ENCODE peak calls at places on chromosomes 3 and 15, in ten cellular contexts. One of them, this sample, is unnamed.

GRCh38 chr15:98874773-98875172 is 132.8 kb downstream of the PGPEP1L start:
- DNase-seq in H1: no peak
- DNase-seq in SK-N-SH: no peak
- DNase-seq in HCT116: no peak
- DNase-seq in HepG2: no peak
- DNase-seq in K562: no peak
- DNase-seq in WTC11: no peak
- DNase-seq in A549: peak; percentile 52
- DNase-seq in GM12878: no peak
- DNase-seq in endothelial cell of umbilical vein: no peak
- DNase-seq in this sample: peak; percentile 76

GRCh38 chr3:109897734-109898133 is 560.4 kb upstream of the DPPA4 start:
- DNase-seq in WTC11: no peak
- DNase-seq in H1: no peak
- DNase-seq in GM12878: no peak
- DNase-seq in A549: no peak
- DNase-seq in endothelial cell of umbilical vein: no peak
- DNase-seq in HCT116: no peak
- DNase-seq in HepG2: no peak
- DNase-seq in K562: no peak
- DNase-seq in SK-N-SH: no peak
- DNase-seq in this sample: no peak

GRCh38 chr15:68666120-68666811 is 87.5 kb downstream of the CORO2B start:
- DNase-seq in HepG2: no peak
- DNase-seq in HCT116: no peak
- DNase-seq in A549: no peak
- DNase-seq in H1: peak; percentile 55
- DNase-seq in WTC11: peak; percentile 24
- DNase-seq in SK-N-SH: no peak
- DNase-seq in K562: no peak
- DNase-seq in GM12878: no peak
- DNase-seq in endothelial cell of umbilical vein: peak; percentile 78
- DNase-seq in this sample: no peak

GRCh38 chr15:65309882-65310418 is 5.5 kb downstream of the RNU5B-1 start:
- DNase-seq in A549: no peak
- DNase-seq in endothelial cell of umbilical vein: no peak
- DNase-seq in GM12878: no peak
- DNase-seq in K562: no peak
- DNase-seq in SK-N-SH: no peak
- DNase-seq in HCT116: no peak
- DNase-seq in H1: no peak
- DNase-seq in HepG2: no peak
- DNase-seq in WTC11: no peak
- DNase-seq in this sample: no peak

GRCh38 chr3:125083776-125084175 is 28.0 kb upstream of the HEG1 start:
- DNase-seq in HepG2: no peak
- DNase-seq in WTC11: no peak
- DNase-seq in A549: peak; percentile 27
- DNase-seq in GM12878: no peak
- DNase-seq in endothelial cell of umbilical vein: no peak
- DNase-seq in K562: no peak
- DNase-seq in HCT116: no peak
- DNase-seq in H1: no peak
- DNase-seq in SK-N-SH: no peak
- DNase-seq in this sample: no peak

GRCh38 chr15:92749172-92749571 is 93.6 kb upstream of the FAM174B start:
- DNase-seq in SK-N-SH: no peak
- DNase-seq in endothelial cell of umbilical vein: no peak
- DNase-seq in H1: no peak
- DNase-seq in HepG2: no peak
- DNase-seq in K562: no peak
- DNase-seq in A549: no peak
- DNase-seq in HCT116: no peak
- DNase-seq in GM12878: no peak
- DNase-seq in WTC11: no peak
- DNase-seq in this sample: no peak

GRCh38 chr3:139016430-139017048 is 4.2 kb downstream of the PRR23B start:
- DNase-seq in K562: peak; percentile 28
- DNase-seq in GM12878: peak; percentile 55
- DNase-seq in HCT116: no peak
- DNase-seq in WTC11: no peak
- DNase-seq in endothelial cell of umbilical vein: no peak
- DNase-seq in H1: no peak
- DNase-seq in SK-N-SH: no peak
- DNase-seq in HepG2: peak; percentile 13
- DNase-seq in A549: no peak
- DNase-seq in this sample: no peak

GRCh38 chr3:133040696-133041523 is 2.7 kb downstream of the TMEM108 start:
- DNase-seq in HCT116: peak; percentile 51
- DNase-seq in WTC11: peak; percentile 86
- DNase-seq in H1: peak; percentile 87
- DNase-seq in A549: peak; percentile 51
- DNase-seq in GM12878: peak; percentile 21
- DNase-seq in endothelial cell of umbilical vein: peak; percentile 64
- DNase-seq in SK-N-SH: peak; percentile 78
- DNase-seq in HepG2: peak; percentile 58
- DNase-seq in K562: peak; percentile 70
- DNase-seq in this sample: peak; percentile 63

GRCh38 chr3:130699765-130700164 is 46.9 kb downstream of the PIK3R4 start:
- DNase-seq in GM12878: no peak
- DNase-seq in A549: peak; percentile 27
- DNase-seq in HepG2: peak; percentile 30
- DNase-seq in WTC11: no peak
- DNase-seq in HCT116: peak; percentile 10
- DNase-seq in endothelial cell of umbilical vein: peak; percentile 33
- DNase-seq in SK-N-SH: no peak
- DNase-seq in H1: no peak
- DNase-seq in K562: peak; percentile 27
- DNase-seq in this sample: peak; percentile 57

GRCh38 chr15:31252386-31252785 is 74.2 kb upstream of the KLF13 start:
- DNase-seq in H1: no peak
- DNase-seq in K562: no peak
- DNase-seq in WTC11: no peak
- DNase-seq in HCT116: no peak
- DNase-seq in GM12878: no peak
- DNase-seq in HepG2: no peak
- DNase-seq in A549: no peak
- DNase-seq in SK-N-SH: no peak
- DNase-seq in endothelial cell of umbilical vein: no peak
- DNase-seq in this sample: no peak

GRCh38 chr15:31255732-31256384 is 70.8 kb upstream of the KLF13 start:
- DNase-seq in GM12878: no peak
- DNase-seq in WTC11: no peak
- DNase-seq in K562: no peak
- DNase-seq in endothelial cell of umbilical vein: no peak
- DNase-seq in A549: no peak
- DNase-seq in HCT116: no peak
- DNase-seq in HepG2: no peak
- DNase-seq in SK-N-SH: no peak
- DNase-seq in H1: no peak
- DNase-seq in this sample: no peak

GRCh38 chr15:31256385-31257265 is 70.0 kb upstream of the KLF13 start:
- DNase-seq in HepG2: no peak
- DNase-seq in WTC11: no peak
- DNase-seq in H1: no peak
- DNase-seq in K562: no peak
- DNase-seq in endothelial cell of umbilical vein: no peak
- DNase-seq in A549: no peak
- DNase-seq in SK-N-SH: no peak
- DNase-seq in GM12878: no peak
- DNase-seq in HCT116: no peak
- DNase-seq in this sample: no peak

GRCh38 chr15:31255176-31255510 is 71.5 kb upstream of the KLF13 start:
- DNase-seq in K562: no peak
- DNase-seq in WTC11: no peak
- DNase-seq in GM12878: no peak
- DNase-seq in A549: no peak
- DNase-seq in endothelial cell of umbilical vein: no peak
- DNase-seq in HCT116: no peak
- DNase-seq in HepG2: no peak
- DNase-seq in H1: no peak
- DNase-seq in SK-N-SH: no peak
- DNase-seq in this sample: no peak

GRCh38 chr15:31254431-31255175 is 72.0 kb upstream of the KLF13 start:
- DNase-seq in GM12878: no peak
- DNase-seq in WTC11: no peak
- DNase-seq in A549: no peak
- DNase-seq in endothelial cell of umbilical vein: peak; percentile 76
- DNase-seq in K562: no peak
- DNase-seq in HCT116: no peak
- DNase-seq in SK-N-SH: no peak
- DNase-seq in H1: no peak
- DNase-seq in HepG2: no peak
- DNase-seq in this sample: peak; percentile 39
- TF ChIP-seq MAX in GM12878: no peak
- TF ChIP-seq MAX in WTC11: no peak
- TF ChIP-seq MAX in A549: no peak
- TF ChIP-seq MAX in endothelial cell of umbilical vein: no peak
- TF ChIP-seq MAX in K562: no peak
- TF ChIP-seq MAX in HCT116: no peak
- TF ChIP-seq MAX in SK-N-SH: no peak
- TF ChIP-seq MAX in H1: no peak
- TF ChIP-seq MAX in HepG2: no peak
- TF ChIP-seq MAX in this sample: no peak

GRCh38 chr3:191809326-191809949 is 348.5 kb downstream of the PYDC2 start:
- DNase-seq in WTC11: peak; percentile 49
- DNase-seq in A549: no peak
- DNase-seq in SK-N-SH: no peak
- DNase-seq in HCT116: no peak
- DNase-seq in K562: no peak
- DNase-seq in H1: peak; percentile 50
- DNase-seq in endothelial cell of umbilical vein: no peak
- DNase-seq in HepG2: peak; percentile 43
- DNase-seq in GM12878: no peak
- DNase-seq in this sample: no peak
- TF ChIP-seq CTCF in WTC11: no peak
- TF ChIP-seq CTCF in A549: no peak
- TF ChIP-seq CTCF in SK-N-SH: peak; percentile 13
- TF ChIP-seq CTCF in HCT116: peak; percentile 42
- TF ChIP-seq CTCF in K562: no peak
- TF ChIP-seq CTCF in H1: no peak
- TF ChIP-seq CTCF in endothelial cell of umbilical vein: no peak
- TF ChIP-seq CTCF in HepG2: peak; percentile 72
- TF ChIP-seq CTCF in GM12878: no peak
- TF ChIP-seq CTCF in this sample: no peak

GRCh38 chr3:58048301-58048700 is 40.1 kb downstream of the FLNB start:
- DNase-seq in SK-N-SH: no peak
- DNase-seq in HCT116: no peak
- DNase-seq in H1: no peak
- DNase-seq in WTC11: no peak
- DNase-seq in endothelial cell of umbilical vein: peak; percentile 93
- DNase-seq in HepG2: no peak
- DNase-seq in GM12878: no peak
- DNase-seq in K562: no peak
- DNase-seq in A549: no peak
- DNase-seq in this sample: no peak

GRCh38 chr3:58051196-58051595 is 43.0 kb downstream of the FLNB start:
- DNase-seq in A549: peak; percentile 65
- DNase-seq in GM12878: no peak
- DNase-seq in endothelial cell of umbilical vein: no peak
- DNase-seq in SK-N-SH: no peak
- DNase-seq in WTC11: no peak
- DNase-seq in HepG2: no peak
- DNase-seq in HCT116: no peak
- DNase-seq in H1: no peak
- DNase-seq in K562: no peak
- DNase-seq in this sample: peak; percentile 93

GRCh38 chr3:58052373-58053273 is 44.4 kb downstream of the FLNB start:
- DNase-seq in H1: no peak
- DNase-seq in K562: peak; percentile 81
- DNase-seq in A549: peak; percentile 85
- DNase-seq in endothelial cell of umbilical vein: peak; percentile 98
- DNase-seq in GM12878: no peak
- DNase-seq in HCT116: peak; percentile 94
- DNase-seq in HepG2: peak; percentile 83
- DNase-seq in SK-N-SH: no peak
- DNase-seq in WTC11: no peak
- DNase-seq in this sample: peak; percentile 83

GRCh38 chr3:58047806-58048205 is 39.6 kb downstream of the FLNB start:
- DNase-seq in K562: no peak
- DNase-seq in H1: no peak
- DNase-seq in HepG2: no peak
- DNase-seq in WTC11: no peak
- DNase-seq in A549: no peak
- DNase-seq in SK-N-SH: no peak
- DNase-seq in HCT116: no peak
- DNase-seq in GM12878: no peak
- DNase-seq in endothelial cell of umbilical vein: peak; percentile 42
- DNase-seq in this sample: no peak

DNA sequence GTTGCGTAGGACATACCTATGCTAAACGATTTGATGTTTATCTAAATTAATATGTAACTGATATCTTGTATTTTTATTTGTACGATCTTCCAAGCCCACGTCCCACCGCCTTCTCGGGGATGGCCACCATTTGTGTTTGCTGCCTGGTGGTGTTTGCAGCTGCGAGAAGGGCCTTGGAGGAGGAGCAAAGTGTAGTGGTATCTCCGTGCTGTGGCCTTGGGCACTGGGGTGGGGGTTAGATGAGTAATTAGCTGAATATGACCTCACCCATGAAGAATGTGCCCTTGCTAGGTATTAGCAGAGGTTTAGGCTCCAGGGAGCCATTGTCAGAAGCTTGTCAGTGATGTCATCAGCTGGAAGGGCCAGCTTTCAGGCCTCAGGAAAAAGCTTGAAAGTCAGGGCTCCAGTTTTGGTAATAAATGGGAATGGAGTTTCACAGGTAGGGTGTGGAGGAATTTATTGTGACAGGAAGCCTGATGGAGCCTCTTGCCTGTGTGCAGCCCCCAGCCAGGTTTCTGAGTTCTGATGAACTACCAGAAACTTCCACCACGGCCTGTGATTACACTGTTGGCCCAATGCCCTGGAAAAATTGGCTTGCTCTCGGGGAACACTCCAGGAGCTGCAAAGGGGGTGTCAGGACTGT is 41.0 kb downstream of the FLNB start:
- DNase-seq in HCT116: peak; percentile 95
- DNase-seq in WTC11: peak; percentile 59
- DNase-seq in SK-N-SH: no peak
- DNase-seq in H1: peak; percentile 56
- DNase-seq in HepG2: peak; percentile 98
- DNase-seq in endothelial cell of umbilical vein: peak; percentile 91
- DNase-seq in K562: peak; percentile 45
- DNase-seq in A549: peak; percentile 83
- DNase-seq in GM12878: no peak
- DNase-seq in this sample: no peak
- TF ChIP-seq MAX in HCT116: peak; percentile 68
- TF ChIP-seq MAX in WTC11: no peak
- TF ChIP-seq MAX in SK-N-SH: peak; percentile 32
- TF ChIP-seq MAX in H1: no peak
- TF ChIP-seq MAX in HepG2: peak; percentile 61
- TF ChIP-seq MAX in endothelial cell of umbilical vein: no peak
- TF ChIP-seq MAX in K562: no peak
- TF ChIP-seq MAX in A549: peak; percentile 66
- TF ChIP-seq MAX in GM12878: no peak
- TF ChIP-seq MAX in this sample: no peak

DNA sequence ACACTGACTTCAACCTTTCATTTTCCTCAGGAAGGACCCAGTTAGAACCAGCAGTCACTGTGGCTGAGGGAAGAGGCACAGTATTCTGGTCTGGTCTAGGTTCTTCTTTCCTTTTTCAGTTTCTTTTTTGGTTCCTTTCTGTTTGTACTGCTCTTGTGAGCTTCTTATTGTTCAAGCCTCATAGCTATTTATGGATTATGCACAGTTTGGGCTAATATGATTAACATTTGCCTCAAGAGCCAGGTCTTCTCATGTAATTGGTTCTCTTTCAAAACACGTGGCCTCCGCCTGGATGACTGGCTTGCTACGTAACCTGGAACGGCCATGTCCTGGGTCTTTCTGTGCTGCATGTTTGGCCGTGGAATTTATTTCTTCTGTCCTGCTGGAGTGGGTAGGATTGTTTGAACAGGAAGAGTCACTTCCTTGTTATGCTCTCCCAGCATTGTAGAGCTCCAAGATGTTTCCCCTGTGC is 43.3 kb downstream of the RBMS3 start:
- DNase-seq in GM12878: peak; percentile 84
- DNase-seq in endothelial cell of umbilical vein: peak; percentile 98
- DNase-seq in HepG2: no peak
- DNase-seq in K562: no peak
- DNase-seq in H1: no peak
- DNase-seq in A549: peak; percentile 92
- DNase-seq in SK-N-SH: no peak
- DNase-seq in WTC11: no peak
- DNase-seq in HCT116: no peak
- DNase-seq in this sample: no peak
- TF ChIP-seq CTCF in GM12878: no peak
- TF ChIP-seq CTCF in endothelial cell of umbilical vein: no peak
- TF ChIP-seq CTCF in HepG2: no peak
- TF ChIP-seq CTCF in K562: no peak
- TF ChIP-seq CTCF in H1: no peak
- TF ChIP-seq CTCF in A549: no peak
- TF ChIP-seq CTCF in SK-N-SH: no peak
- TF ChIP-seq CTCF in WTC11: no peak
- TF ChIP-seq CTCF in HCT116: no peak
- TF ChIP-seq CTCF in this sample: no peak